ENCODE peak calls at places on chromosomes 12 and 14, in nine cellular contexts. A is stimulated activated CD4-positive, alpha-beta T cell treated with anti-CD3 and anti-CD28 coated beads, Interleukin-1b, Interleukin-23, amount 100 ng/mL, for 24 hours; G is lung; S is astrocyte of the spinal cord; M is CD4-positive, alpha-beta T cell; C is NCI-H524 treated with DMSO at 0.1 percent for 48 hours; N is iPS-NIHi11; W is ecto neural progenitor cell; H is endothelial cell. U is an unnamed sample.

GRCh38 chr12:108804361-108804949 is 52.9 kb downstream of the SSH1 start:
- DNase-seq in A (no peak), C (no peak), W (no peak), H (no peak), G (no peak), N (no peak), M (no peak), S (peak), U (no peak)

GRCh38 chr14:49923881-49924280 is 31.0 kb downstream of the ARF6 start:
- DNase-seq in H (no peak), M (no peak), N (no peak), G (no peak), C (no peak), W (no peak), A (no peak), S (no peak), U (no peak)

GRCh38 chr12:74722709-74723108 is 185.1 kb downstream of the ATXN7L3B start:
- DNase-seq in S (no peak), H (no peak), A (no peak), G (no peak), M (no peak), N (no peak), C (no peak), W (no peak), U (no peak)

GRCh38 chr12:48764521-48764920 is 24.4 kb downstream of the ADCY6 start:
- DNase-seq in C (no peak), W (no peak), A (no peak), N (no peak), M (no peak), G (no peak), H (no peak), S (no peak), U (no peak)

GRCh38 chr12:128914908-128915563 is 61.8 kb downstream of the GLT1D1 start:
- DNase-seq in M (no peak), C (no peak), G (no peak), H (no peak), W (no peak), S (no peak), N (no peak), A (peak), U (peak)

GRCh38 chr14:31038521-31039166 is 12.5 kb upstream of the STRN3 start:
- DNase-seq in W (no peak), C (no peak), M (no peak), G (no peak), A (no peak), N (no peak), H (no peak), S (no peak), U (no peak)

GRCh38 chr12:4829793-4830162 is 79.9 kb upstream of the KCNA1 start:
- DNase-seq in C (no peak), M (no peak), H (no peak), G (no peak), W (no peak), A (no peak), S (no peak), N (no peak), U (no peak)

GRCh38 chr12:106327256-106327852 is 24.8 kb downstream of the TCP11L2 start:
- DNase-seq in S (no peak), G (no peak), C (no peak), A (no peak), W (no peak), H (no peak), N (no peak), M (no peak), U (no peak)

GRCh38 chr12:120692524-120693033 is 5.6 kb downstream of the MLEC start:
- DNase-seq in H (no peak), G (no peak), A (no peak), M (no peak), W (no peak), N (no peak), C (no peak), S (no peak), U (no peak)

GRCh38 chr12:52942056-52942913 is 6.6 kb upstream of the KRT18 start:
- DNase-seq in H (no peak), G (no peak), W (no peak), A (no peak), N (no peak), C (no peak), M (no peak), S (no peak), U (no peak)

GRCh38 chr14:76884853-76885276 is 58.7 kb downstream of the LRRC74A start:
- DNase-seq in S (no peak), A (no peak), W (no peak), C (no peak), H (no peak), M (no peak), G (no peak), N (peak), U (no peak)

U was measured in GDM1.